ENCODE peak calls at places on chromosomes 4 and X, in five cellular contexts. One of them, this sample, is unnamed.

GRCh38 chr4:73421708-73422457 is 14.1 kb upstream of the AFP start:
- DNase-seq in fibroblast of the aortic adventitia: no peak
- DNase-seq in endothelial cell: no peak
- DNase-seq in GOT3: no peak
- DNase-seq in stimulated activated naive CD4-positive, alpha-beta T cell: no peak
- DNase-seq in this sample: no peak

GRCh38 chrX:10486373-10486772 is 134.0 kb downstream of the MID1 start:
- DNase-seq in stimulated activated naive CD4-positive, alpha-beta T cell: no peak
- DNase-seq in fibroblast of the aortic adventitia: peak
- DNase-seq in GOT3: no peak
- DNase-seq in endothelial cell: no peak
- DNase-seq in this sample: peak

GRCh38 chrX:74534569-74535038 is 79.8 kb downstream of the RLIM start:
- DNase-seq in fibroblast of the aortic adventitia: peak
- DNase-seq in endothelial cell: no peak
- DNase-seq in stimulated activated naive CD4-positive, alpha-beta T cell: no peak
- DNase-seq in GOT3: peak
- DNase-seq in this sample: peak

GRCh38 chr4:168188754-168189153 is 96.4 kb downstream of the ANXA10 start:
- DNase-seq in endothelial cell: no peak
- DNase-seq in GOT3: no peak
- DNase-seq in stimulated activated naive CD4-positive, alpha-beta T cell: no peak
- DNase-seq in fibroblast of the aortic adventitia: no peak
- DNase-seq in this sample: no peak

GRCh38 chr4:114728426-114728825 is 129.8 kb downstream of the UGT8 start:
- DNase-seq in fibroblast of the aortic adventitia: no peak
- DNase-seq in GOT3: no peak
- DNase-seq in stimulated activated naive CD4-positive, alpha-beta T cell: no peak
- DNase-seq in endothelial cell: no peak
- DNase-seq in this sample: no peak

GRCh38 chrX:2592279-2592678 is 91.5 kb upstream of the DHRSX start:
- DNase-seq in fibroblast of the aortic adventitia: no peak
- DNase-seq in GOT3: no peak
- DNase-seq in endothelial cell: no peak
- DNase-seq in stimulated activated naive CD4-positive, alpha-beta T cell: no peak
- DNase-seq in this sample: no peak

GRCh38 chrX:65667157-65667502 is 324 bp upstream of the MSN start:
- DNase-seq in GOT3: no peak
- DNase-seq in stimulated activated naive CD4-positive, alpha-beta T cell: no peak
- DNase-seq in endothelial cell: no peak
- DNase-seq in fibroblast of the aortic adventitia: no peak
- DNase-seq in this sample: no peak

GRCh38 chrX:65821721-65822496 is 154.5 kb downstream of the MSN start:
- DNase-seq in fibroblast of the aortic adventitia: no peak
- DNase-seq in GOT3: no peak
- DNase-seq in stimulated activated naive CD4-positive, alpha-beta T cell: peak
- DNase-seq in endothelial cell: peak
- DNase-seq in this sample: peak

GRCh38 chr4:54687887-54688841 is 30.4 kb downstream of the KIT start:
- DNase-seq in stimulated activated naive CD4-positive, alpha-beta T cell: no peak
- DNase-seq in endothelial cell: no peak
- DNase-seq in fibroblast of the aortic adventitia: no peak
- DNase-seq in GOT3: no peak
- DNase-seq in this sample: peak

GRCh38 chrX:152733261-152733975 is at the start of the genes CSAG1 and MAGEA12:
- DNase-seq in endothelial cell: no peak
- DNase-seq in fibroblast of the aortic adventitia: no peak
- DNase-seq in GOT3: no peak
- DNase-seq in stimulated activated naive CD4-positive, alpha-beta T cell: no peak
- DNase-seq in this sample: no peak

GRCh38 chr4:21013501-21013900 is 313.2 kb downstream of the PACRGL start:
- DNase-seq in endothelial cell: no peak
- DNase-seq in stimulated activated naive CD4-positive, alpha-beta T cell: no peak
- DNase-seq in fibroblast of the aortic adventitia: no peak
- DNase-seq in GOT3: no peak
- DNase-seq in this sample: no peak

GRCh38 chrX:65528705-65529340 is 5.8 kb downstream of the LAS1L start:
- DNase-seq in GOT3: no peak
- DNase-seq in endothelial cell: peak
- DNase-seq in stimulated activated naive CD4-positive, alpha-beta T cell: peak
- DNase-seq in fibroblast of the aortic adventitia: peak
- DNase-seq in this sample: peak

GRCh38 chr4:68736813-68737212 is 66.4 kb upstream of the UGT2B15 start:
- DNase-seq in stimulated activated naive CD4-positive, alpha-beta T cell: no peak
- DNase-seq in fibroblast of the aortic adventitia: no peak
- DNase-seq in GOT3: no peak
- DNase-seq in endothelial cell: no peak
- DNase-seq in this sample: no peak

GRCh38 chr4:54717694-54718093 is 59.9 kb downstream of the KIT start:
- DNase-seq in fibroblast of the aortic adventitia: no peak
- DNase-seq in endothelial cell: no peak
- DNase-seq in stimulated activated naive CD4-positive, alpha-beta T cell: no peak
- DNase-seq in GOT3: no peak
- DNase-seq in this sample: no peak

GRCh38 chr4:169663894-169664293 is 43.5 kb downstream of the CLCN3 start:
- DNase-seq in GOT3: no peak
- DNase-seq in endothelial cell: no peak
- DNase-seq in fibroblast of the aortic adventitia: peak
- DNase-seq in stimulated activated naive CD4-positive, alpha-beta T cell: no peak
- DNase-seq in this sample: no peak

GRCh38 chr4:176792348-176793059 is at the start of gene VEGFC:
- DNase-seq in stimulated activated naive CD4-positive, alpha-beta T cell: no peak
- DNase-seq in GOT3: peak
- DNase-seq in fibroblast of the aortic adventitia: peak
- DNase-seq in endothelial cell: peak
- DNase-seq in this sample: peak

GRCh38 chrX:124307253-124307907 is 25.1 kb upstream of the TEX13D start:
- DNase-seq in endothelial cell: no peak
- DNase-seq in stimulated activated naive CD4-positive, alpha-beta T cell: no peak
- DNase-seq in fibroblast of the aortic adventitia: no peak
- DNase-seq in GOT3: no peak
- DNase-seq in this sample: no peak

GRCh38 chrX:71565634-71566033 is 12.6 kb upstream of the GCNA start:
- DNase-seq in fibroblast of the aortic adventitia: peak
- DNase-seq in stimulated activated naive CD4-positive, alpha-beta T cell: no peak
- DNase-seq in GOT3: no peak
- DNase-seq in endothelial cell: no peak
- DNase-seq in this sample: no peak

GRCh38 chr4:80529021-80529420 is 193.5 kb downstream of the CFAP299 start:
- DNase-seq in fibroblast of the aortic adventitia: peak
- DNase-seq in GOT3: no peak
- DNase-seq in stimulated activated naive CD4-positive, alpha-beta T cell: no peak
- DNase-seq in endothelial cell: no peak
- DNase-seq in this sample: no peak

GRCh38 chr4:6504900-6505496 is 32.6 kb upstream of the PPP2R2C start:
- DNase-seq in stimulated activated naive CD4-positive, alpha-beta T cell: no peak
- DNase-seq in GOT3: no peak
- DNase-seq in endothelial cell: no peak
- DNase-seq in fibroblast of the aortic adventitia: no peak
- DNase-seq in this sample: peak

GRCh38 chr4:70559216-70559830 is 32.7 kb upstream of the AMBN start:
- DNase-seq in GOT3: peak
- DNase-seq in fibroblast of the aortic adventitia: peak
- DNase-seq in endothelial cell: peak
- DNase-seq in stimulated activated naive CD4-positive, alpha-beta T cell: no peak
- DNase-seq in this sample: peak

GRCh38 chr4:40619600-40619999 is 10.1 kb downstream of the RBM47 start:
- DNase-seq in fibroblast of the aortic adventitia: no peak
- DNase-seq in stimulated activated naive CD4-positive, alpha-beta T cell: no peak
- DNase-seq in endothelial cell: no peak
- DNase-seq in GOT3: no peak
- DNase-seq in this sample: no peak

GRCh38 chr4:110518889-110519490 is 43.0 kb downstream of the ENPEP start:
- DNase-seq in stimulated activated naive CD4-positive, alpha-beta T cell: no peak
- DNase-seq in endothelial cell: peak
- DNase-seq in GOT3: no peak
- DNase-seq in fibroblast of the aortic adventitia: peak
- DNase-seq in this sample: peak

This sample was measured in GM23248.